ENCODE peak calls at places on chromosomes 7 and 10, in four cellular contexts. Y, D, V and Z are unnamed samples.
A peak's percentile ranks its signal among the peaks of the same experiment; 100 is the strongest.

GRCh38 chr7:101856488-101857357 is 39.3 kb downstream of the CUX1 start:
- DNase-seq in Y (peak; percentile 92), V (peak; percentile 85), D (peak; percentile 95), Z (peak; percentile 86)

GRCh38 chr10:22874189-22874854 is 53.5 kb upstream of the ARMC3 start:
- DNase-seq in Y (no peak), V (no peak), D (no peak), Z (no peak)

GRCh38 chr7:73717025-73717807 is 2.3 kb downstream of the STX1A start:
- DNase-seq in Y (no peak), D (no peak), V (peak; percentile 61), Z (peak; percentile 49)

GRCh38 chr10:104328916-104329710 is 9.2 kb downstream of the ITPRIP start:
- DNase-seq in Y (peak; percentile 99), V (peak; percentile 94), D (no peak), Z (peak; percentile 86)

GRCh38 chr10:63634488-63635090 is 113.4 kb downstream of the REEP3 start:
- DNase-seq in D (no peak), V (no peak), Y (no peak), Z (no peak)

GRCh38 chr7:85840532-85840931 is 653.7 kb upstream of the SEMA3D start:
- DNase-seq in V (peak; percentile 52), Y (no peak), D (no peak), Z (no peak)

GRCh38 chr7:11548532-11548931 is 283.5 kb downstream of the THSD7A start:
- DNase-seq in V (peak; percentile 71), Y (no peak), D (no peak), Z (no peak)

GRCh38 chr7:2595258-2595860 is 36.4 kb upstream of the TTYH3 start:
- DNase-seq in Y (no peak), D (no peak), V (no peak), Z (no peak)

GRCh38 chr10:91220954-91221696 is 662 bp downstream of the PCGF5 start:
- DNase-seq in Y (peak; percentile 39), V (peak; percentile 39), D (no peak), Z (peak; percentile 41)

GRCh38 chr7:131231381-131232220 is 96.1 kb upstream of the MKLN1 start:
- DNase-seq in Y (no peak), D (peak; percentile 82), V (peak; percentile 82), Z (no peak)

GRCh38 chr10:78343266-78343665 is 309.6 kb downstream of the RPS24 start:
- DNase-seq in D (no peak), V (no peak), Y (no peak), Z (no peak)

GRCh38 chr10:6543431-6544005 is 36.6 kb downstream of the PRKCQ start:
- DNase-seq in Y (no peak), D (no peak), V (no peak), Z (no peak)

GRCh38 chr7:96167424-96167823 is 154.5 kb downstream of the SLC25A13 start:
- DNase-seq in Y (no peak), D (peak; percentile 9), V (no peak), Z (no peak)

GRCh38 chr10:120260446-120260845 is 196.6 kb upstream of the PLPP4 start:
- DNase-seq in D (no peak), Y (no peak), V (no peak), Z (no peak)

GRCh38 chr7:7424151-7424873 is 111.4 kb downstream of the COL28A1 start:
- DNase-seq in Y (peak; percentile 51), D (peak; percentile 37), V (peak; percentile 77), Z (peak; percentile 67)

GRCh38 chr10:22564060-22564459 is 150.3 kb downstream of the PIP4K2A start:
- DNase-seq in V (no peak), Y (no peak), D (no peak), Z (no peak)

GRCh38 chr10:46541735-46542566 is 14.5 kb downstream of the GPRIN2 start:
- DNase-seq in V (no peak), D (no peak), Y (no peak), Z (no peak)

GRCh38 chr10:102812213-102812876 is 24.9 kb downstream of the CYP17A1 start:
- DNase-seq in D (no peak), Y (no peak), V (no peak), Z (no peak)

GRCh38 chr10:32983333-32983909 is 25.4 kb upstream of the ITGB1 start:
- DNase-seq in Y (peak; percentile 95), V (peak; percentile 86), D (no peak), Z (peak; percentile 86)

GRCh38 chr10:5666324-5667220 is at the start of gene ASB13:
- DNase-seq in D (no peak), V (peak; percentile 39), Y (peak; percentile 49), Z (peak; percentile 40)

GRCh38 chr10:20855398-20856038 is 41.6 kb downstream of the NEBL start:
- DNase-seq in V (peak; percentile 71), Y (no peak), D (no peak), Z (peak; percentile 11)

GRCh38 chr10:124005991-124006392 is 87.4 kb downstream of the CHST15 start:
- DNase-seq in D (no peak), V (no peak), Y (no peak), Z (no peak)

GRCh38 chr7:20561908-20562307 is 53.6 kb upstream of the ABCB5 start:
- DNase-seq in D (no peak), Y (peak; percentile 13), V (no peak), Z (no peak)

GRCh38 chr7:128394904-128395496 is 14.8 kb downstream of the IMPDH1 start:
- DNase-seq in Y (no peak), V (no peak), D (no peak), Z (no peak)

GRCh38 chr7:36047254-36047653 is 105.8 kb upstream of the EEPD1 start:
- DNase-seq in V (no peak), D (no peak), Y (no peak), Z (no peak)

GRCh38 chr7:41732279-41733062 is 29.6 kb upstream of the INHBA start:
- DNase-seq in Y (no peak), V (peak; percentile 53), D (no peak), Z (peak; percentile 33)

GRCh38 chr10:934746-935406 is 3.4 kb upstream of the LARP4B start:
- DNase-seq in D (no peak), V (no peak), Y (no peak), Z (no peak)

GRCh38 chr7:25795824-25796235 is 356.2 kb upstream of the NFE2L3 start:
- DNase-seq in D (no peak), Y (no peak), V (peak; percentile 83), Z (no peak)

GRCh38 chr10:43982250-43982649 is 333.6 kb upstream of the ZNF32 start:
- DNase-seq in Y (no peak), V (no peak), D (no peak), Z (no peak)

GRCh38 chr7:54725255-54725654 is 33.8 kb downstream of the SEC61G start:
- DNase-seq in Y (no peak), D (no peak), V (no peak), Z (no peak)

GRCh38 chr10:56085376-56085775 is 275.7 kb downstream of the ZWINT start:
- DNase-seq in D (no peak), V (no peak), Y (no peak), Z (no peak)

GRCh38 chr10:5948999-5949759 is 28.2 kb downstream of the IL15RA start:
- DNase-seq in V (peak; percentile 76), Y (peak; percentile 55), D (no peak), Z (peak; percentile 82)

GRCh38 chr10:71131508-71132088 is 80.8 kb upstream of the UNC5B start:
- DNase-seq in V (no peak), D (no peak), Y (no peak), Z (no peak)

DNA sequence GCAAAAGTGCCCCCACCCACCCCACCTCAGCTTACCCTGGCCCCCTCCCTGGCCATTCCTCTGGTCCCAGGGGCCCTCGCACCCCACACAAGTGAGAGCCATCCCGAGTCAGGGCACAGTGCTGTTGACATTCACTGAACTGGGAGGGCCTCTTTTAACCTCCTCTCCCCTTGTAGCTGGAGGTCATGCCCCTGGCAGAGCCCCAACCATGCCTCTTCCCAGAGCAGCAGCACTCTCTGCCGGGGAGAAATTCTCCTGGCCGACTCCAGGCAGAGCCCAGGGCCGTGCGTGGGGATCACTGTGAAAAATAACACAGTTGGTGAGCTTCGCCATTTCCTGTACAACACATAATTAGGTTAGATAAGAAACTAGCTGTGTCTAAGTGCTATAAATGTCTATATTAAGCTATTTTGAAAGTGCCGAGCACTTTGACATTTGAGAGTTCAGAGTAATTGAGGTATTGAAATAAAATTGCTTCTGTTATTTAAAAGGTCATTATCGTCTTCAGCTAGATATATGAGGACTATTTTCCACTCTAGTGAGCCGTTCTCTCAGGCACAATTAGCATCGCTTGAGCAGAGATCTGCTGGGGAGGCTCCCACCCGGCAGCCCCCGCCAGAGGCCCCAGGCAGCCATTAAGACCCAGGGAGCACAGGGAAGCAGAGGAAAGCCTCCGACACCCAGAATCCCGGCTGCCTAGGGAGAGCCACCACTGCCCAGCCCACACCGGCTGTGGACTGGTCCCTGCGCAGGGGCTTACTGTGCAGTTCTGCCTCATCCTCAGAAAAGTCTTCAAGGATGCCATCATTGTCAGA is 62.4 kb upstream of the LRRC18 start:
- DNase-seq in V (no peak), Y (no peak), D (no peak), Z (no peak)
- TF ChIP-seq CTCF in V (no peak), Y (no peak), D (no peak), Z (no peak)

DNA sequence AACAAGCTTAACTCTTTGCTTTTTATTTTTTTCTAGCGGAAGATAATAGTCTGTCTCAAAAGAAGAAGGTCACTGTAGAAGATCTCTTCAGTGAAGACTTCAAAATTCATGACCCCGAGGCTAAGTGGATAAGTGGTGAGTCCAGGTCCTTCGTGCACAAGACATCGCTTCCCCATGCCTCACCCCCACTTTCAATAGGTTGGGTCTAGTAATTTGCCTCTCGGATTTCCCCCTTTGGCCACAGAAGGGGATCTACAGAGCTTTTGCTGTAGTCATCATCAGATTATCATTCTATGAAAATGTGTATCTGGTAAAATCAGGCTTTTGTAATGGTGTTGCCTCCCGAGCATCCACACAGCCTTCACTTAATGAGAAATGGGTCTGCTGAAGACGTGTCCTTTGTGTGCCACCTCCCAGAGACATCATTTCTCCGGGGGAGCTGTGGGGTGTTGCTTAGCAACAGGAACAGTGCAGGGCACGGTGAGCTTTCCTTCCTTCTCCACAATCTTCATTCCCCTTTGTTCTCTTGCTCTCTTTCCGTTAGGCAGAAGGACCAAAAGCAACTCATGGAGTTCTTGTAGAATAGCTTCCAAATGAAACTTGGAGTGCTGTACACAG is 422.8 kb downstream of the DPP6 start:
- DNase-seq in D (no peak), V (no peak), Y (no peak), Z (no peak)
- H2AFZ ChIP-seq in D (no peak overlapping the region), V (no peak overlapping the region), Y (no peak overlapping the region), Z (no peak overlapping the region)

GRCh38 chr7:151856098-151856497 is 20.8 kb downstream of the PRKAG2 start:
- DNase-seq in V (no peak), Y (no peak), D (no peak), Z (no peak)
- TF ChIP-seq CTCF in V (no peak), Y (peak; percentile 21), D (no peak), Z (no peak)

DNA sequence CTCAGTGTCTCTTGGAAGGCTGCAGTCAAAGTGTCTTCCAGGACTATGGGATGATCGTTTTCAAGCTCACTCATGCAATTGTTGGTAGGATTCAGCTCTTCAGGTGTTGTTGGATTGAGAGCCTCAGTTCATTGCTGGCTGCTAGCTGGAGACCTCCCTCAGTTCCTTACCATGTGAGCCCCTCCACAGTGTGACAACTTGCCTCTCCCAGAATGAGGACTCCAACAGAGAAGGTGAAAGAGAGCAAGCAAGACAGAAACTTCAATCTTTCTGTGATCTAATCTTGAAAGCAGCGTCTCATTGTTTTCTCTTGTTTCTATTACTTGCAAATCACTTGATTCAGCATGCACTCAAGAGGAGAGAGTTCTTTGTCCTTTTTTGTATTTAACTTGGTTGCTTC is 22.5 kb downstream of the MGAM start:
- DNase-seq in V (no peak), Y (no peak), D (no peak), Z (no peak)
- H2AFZ ChIP-seq in V (no peak overlapping the region), Y (peak overlapping the region; percentile 50), D (no peak overlapping the region), Z (no peak overlapping the region)

GRCh38 chr10:30186371-30186875 is 127.0 kb upstream of the JCAD start:
- DNase-seq in D (no peak), Y (no peak), V (no peak), Z (peak; percentile 60)
- TF ChIP-seq CTCF in D (peak; percentile 11), Y (no peak), V (peak; percentile 38), Z (peak; percentile 7)